ENCODE peak calls at places on chromosomes 7 and 10, in five cellular contexts. A is stimulated activated CD8-positive, alpha-beta memory T cell treated with anti-CD3 and anti-CD28 coated beads, Interleukin-15, amount 100 ng/mL, for 1 hour; B is AG10803; D is GM04504; H is sciatic nerve. R is an unnamed sample.

GRCh38 chr10:79070611-79071534 is 2.1 kb downstream of the ZMIZ1 start:
- DNase-seq in B (peak), D (peak), A (no peak), H (peak), R (peak)

GRCh38 chr10:99709480-99710229 is 22.3 kb downstream of the COX15 start:
- DNase-seq in H (no peak), B (peak), D (no peak), A (no peak), R (no peak)

GRCh38 chr7:7972927-7973594 is 4.5 kb downstream of the GLCCI1 start:
- DNase-seq in B (no peak), D (no peak), H (no peak), A (no peak), R (no peak)

GRCh38 chr10:50407077-50407801 is 155.9 kb upstream of the ASAH2 start:
- DNase-seq in D (no peak), B (no peak), A (no peak), H (no peak), R (no peak)

GRCh38 chr7:158684329-158684728 is 20.3 kb downstream of the NCAPG2 start:
- DNase-seq in D (no peak), B (peak), H (no peak), A (no peak), R (no peak)

GRCh38 chr10:28991738-28992270 is 297.1 kb upstream of the LYZL1 start:
- DNase-seq in A (peak), B (peak), H (no peak), D (no peak), R (no peak)

GRCh38 chr7:39062811-39063210 is 85.1 kb downstream of the POU6F2 start:
- DNase-seq in H (no peak), A (no peak), B (no peak), D (no peak), R (no peak)

GRCh38 chr7:4010206-4010605 is 671.9 kb upstream of the FOXK1 start:
- DNase-seq in H (no peak), B (no peak), D (no peak), A (no peak), R (no peak)

GRCh38 chr10:68560201-68560915 is at the start of gene TET1:
- DNase-seq in B (peak), D (no peak), H (peak), A (no peak), R (no peak)

GRCh38 chr10:35691522-35692236 is 49.6 kb upstream of the FZD8 start:
- DNase-seq in D (no peak), B (no peak), A (no peak), H (no peak), R (no peak)

GRCh38 chr10:71080381-71081228 is 131.8 kb upstream of the UNC5B start:
- DNase-seq in A (no peak), D (no peak), B (no peak), H (peak), R (no peak)

GRCh38 chr7:772392-772791 is 45.3 kb upstream of the PRKAR1B start:
- DNase-seq in D (no peak), A (no peak), B (no peak), H (no peak), R (no peak)

GRCh38 chr10:71268751-71269150 is 50.3 kb upstream of the SLC29A3 start:
- DNase-seq in A (no peak), H (no peak), B (peak), D (no peak), R (peak)

GRCh38 chr10:71832967-71833366 is 18.1 kb downstream of the PSAP start:
- DNase-seq in D (no peak), B (no peak), H (no peak), A (no peak), R (no peak)

GRCh38 chr10:63491558-63492316 is 26.0 kb upstream of the JMJD1C start:
- DNase-seq in H (no peak), D (peak), A (no peak), B (peak), R (no peak)

GRCh38 chr10:128068398-128069285 is 57.6 kb downstream of the MKI67 start:
- DNase-seq in A (no peak), H (peak), D (no peak), B (no peak), R (no peak)

GRCh38 chr10:117519895-117520294 is 22.7 kb upstream of the EMX2 start:
- DNase-seq in B (peak), H (no peak), D (no peak), A (no peak), R (no peak)